ENCODE peak calls at places on chromosomes 1 and 21, in seven cellular contexts. S is brain microvascular endothelial cell, E is IMR-90, V is heart right ventricle, A is adrenal gland, N is HFF-Myc, H is foreskin fibroblast. U is an unnamed sample.

GRCh38 chr21:37237764-37238163 is 29.4 kb downstream of the VPS26C start:
- DNase-seq in S (no peak), E (no peak), V (no peak), A (no peak), N (no peak), H (no peak), U (no peak)

GRCh38 chr1:243539636-243540035 is 283.8 kb downstream of the SDCCAG8 start:
- DNase-seq in S (no peak), E (peak), V (no peak), A (no peak), N (no peak), H (no peak), U (no peak)

GRCh38 chr1:116724765-116725375 is 29.4 kb upstream of the CD2 start:
- DNase-seq in S (peak), E (peak), V (peak), A (peak), N (peak), H (peak), U (peak)

GRCh38 chr1:39684313-39684664 is 6.9 kb downstream of the HPCAL4 start:
- DNase-seq in S (no peak), E (no peak), V (no peak), A (no peak), N (no peak), H (no peak), U (no peak)

GRCh38 chr1:118827207-118827606 is 160.9 kb downstream of the TBX15 start:
- DNase-seq in S (no peak), E (no peak), V (no peak), A (no peak), N (no peak), H (no peak), U (no peak)

GRCh38 chr1:27656157-27656893 is 15.7 kb downstream of the IFI6 start:
- DNase-seq in S (peak), E (peak), V (peak), A (peak), N (no peak), H (peak), U (no peak)

GRCh38 chr1:227937031-227937430 is 10.7 kb downstream of the WNT9A start:
- DNase-seq in S (no peak), E (no peak), V (no peak), A (no peak), N (no peak), H (no peak), U (no peak)

GRCh38 chr1:204758601-204759000 is 73.1 kb upstream of the LRRN2 start:
- DNase-seq in S (no peak), E (no peak), V (no peak), A (no peak), N (no peak), H (no peak), U (no peak)

GRCh38 chr1:44707959-44708831 is 22.8 kb downstream of the RNU5D-1 start:
- DNase-seq in S (peak), E (peak), V (peak), A (peak), N (peak), H (peak), U (no peak)

GRCh38 chr1:66335859-66336640 is 197.9 kb upstream of the SGIP1 start:
- DNase-seq in S (peak), E (peak), V (peak), A (peak), N (no peak), H (peak), U (peak)

GRCh38 chr21:39188521-39189139 is 5.4 kb upstream of the PSMG1 start:
- DNase-seq in S (no peak), E (no peak), V (no peak), A (no peak), N (no peak), H (no peak), U (no peak)

GRCh38 chr1:40757084-40757483 is 26.5 kb upstream of the KCNQ4 start:
- DNase-seq in S (no peak), E (no peak), V (no peak), A (no peak), N (no peak), H (no peak), U (no peak)

GRCh38 chr21:37982496-37983318 is 66.5 kb upstream of the KCNJ6 start:
- DNase-seq in S (no peak), E (no peak), V (no peak), A (no peak), N (no peak), H (no peak), U (no peak)

GRCh38 chr1:222829868-222830267 is 15.0 kb downstream of the DISP1 start:
- DNase-seq in S (no peak), E (peak), V (no peak), A (no peak), N (peak), H (peak), U (no peak)

GRCh38 chr1:240692339-240692705 is 80.4 kb upstream of the GREM2 start:
- DNase-seq in S (no peak), E (no peak), V (no peak), A (no peak), N (no peak), H (no peak), U (no peak)

GRCh38 chr1:242524571-242525359 is at the start of gene PLD5:
- DNase-seq in S (no peak), E (no peak), V (no peak), A (no peak), N (no peak), H (no peak), U (no peak)

GRCh38 chr21:33844104-33844889 is 71.3 kb downstream of the ATP5PO start:
- DNase-seq in S (no peak), E (no peak), V (peak), A (peak), N (peak), H (peak), U (no peak)

GRCh38 chr1:156859523-156860112 is 701 bp upstream of the INSRR start:
- DNase-seq in S (no peak), E (no peak), V (peak), A (no peak), N (no peak), H (no peak), U (no peak)

GRCh38 chr1:187264995-187265602 is 436.4 kb downstream of the PLA2G4A start:
- DNase-seq in S (peak), E (peak), V (no peak), A (peak), N (no peak), H (peak), U (no peak)

GRCh38 chr1:53390261-53390660 is 62.4 kb upstream of the LRP8 start:
- DNase-seq in S (no peak), E (no peak), V (peak), A (peak), N (no peak), H (no peak), U (no peak)

GRCh38 chr21:45418301-45419071 is 13.5 kb downstream of the COL18A1 start:
- DNase-seq in S (no peak), E (no peak), V (no peak), A (peak), N (no peak), H (no peak), U (no peak)

GRCh38 chr1:48470506-48470905 is 1.5 kb downstream of the SPATA6 start:
- DNase-seq in S (no peak), E (no peak), V (peak), A (peak), N (no peak), H (no peak), U (no peak)

GRCh38 chr1:66690666-66691381 is 61.4 kb upstream of the DYNLT5 start:
- DNase-seq in S (no peak), E (no peak), V (no peak), A (no peak), N (no peak), H (no peak), U (no peak)

GRCh38 chr1:109198043-109198695 is 15.5 kb upstream of the SARS1 start:
- DNase-seq in S (peak), E (peak), V (peak), A (peak), N (peak), H (peak), U (no peak)

GRCh38 chr1:109204484-109204883 is 9.2 kb upstream of the SARS1 start:
- DNase-seq in S (no peak), E (no peak), V (no peak), A (no peak), N (no peak), H (no peak), U (no peak)

GRCh38 chr1:109198745-109199144 is 15.0 kb upstream of the SARS1 start:
- DNase-seq in S (peak), E (peak), V (no peak), A (no peak), N (no peak), H (no peak), U (no peak)

GRCh38 chr1:109199710-109200109 is 14.0 kb upstream of the SARS1 start:
- DNase-seq in S (no peak), E (no peak), V (no peak), A (no peak), N (no peak), H (no peak), U (no peak)

DNA sequence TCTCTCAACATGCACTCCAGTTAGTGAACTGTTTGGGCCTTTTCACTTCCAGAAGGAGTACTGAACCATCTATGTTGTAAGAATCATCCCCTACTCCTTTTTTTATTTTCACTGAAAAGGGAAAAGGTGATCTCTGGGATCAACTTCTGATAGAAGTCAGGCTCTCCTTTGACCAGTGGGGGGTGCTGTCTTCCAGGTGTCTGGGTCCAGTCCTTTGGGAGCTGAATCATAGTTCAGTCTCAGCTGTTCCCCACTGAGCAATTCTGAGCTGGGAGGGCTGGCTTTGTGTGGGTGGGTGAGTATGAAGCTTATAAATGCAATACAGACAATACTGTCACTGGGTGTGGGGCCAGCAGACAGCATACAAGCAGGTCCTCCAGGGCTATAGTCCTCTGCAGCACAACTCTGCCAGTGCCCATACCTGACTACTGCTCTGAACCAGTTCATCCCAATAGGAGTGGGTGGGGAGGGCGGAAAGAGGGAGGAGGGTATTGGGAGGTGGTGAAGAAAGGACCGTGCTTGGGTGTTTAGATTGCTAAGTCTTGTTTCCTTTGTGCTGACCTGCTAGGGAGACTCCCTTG is 12.5 kb upstream of the SARS1 start:
- DNase-seq in S (peak), E (peak), V (no peak), A (peak), N (peak), H (peak), U (no peak)
- TF ChIP-seq CTCF in S (peak), E (peak), V (peak), A (peak), N (peak), H (peak), U (no peak)

DNA sequence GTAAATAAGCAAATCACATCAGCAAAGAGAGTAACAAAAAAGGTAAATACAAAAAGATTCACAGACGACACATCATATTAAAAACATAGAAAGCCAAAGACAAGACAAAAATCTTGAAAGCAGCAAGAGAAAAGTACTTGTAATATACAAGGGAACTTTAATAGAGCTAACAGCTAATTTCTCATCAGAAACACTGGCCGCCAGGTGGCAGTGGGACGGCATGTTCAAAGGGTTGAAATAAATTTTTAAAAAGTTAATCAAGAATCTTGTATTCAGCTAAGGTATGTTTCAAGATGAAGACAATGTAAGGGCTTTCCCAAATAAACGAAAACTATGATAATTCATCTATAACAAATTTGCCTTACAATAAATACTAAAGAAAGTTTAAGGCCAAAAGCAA is 358.1 kb downstream of the LRRIQ3 start:
- DNase-seq in S (peak), E (no peak), V (no peak), A (no peak), N (no peak), H (no peak), U (no peak)
- TF ChIP-seq CTCF in S (peak), E (peak), V (no peak), A (no peak), N (peak), H (peak), U (no peak)

DNA sequence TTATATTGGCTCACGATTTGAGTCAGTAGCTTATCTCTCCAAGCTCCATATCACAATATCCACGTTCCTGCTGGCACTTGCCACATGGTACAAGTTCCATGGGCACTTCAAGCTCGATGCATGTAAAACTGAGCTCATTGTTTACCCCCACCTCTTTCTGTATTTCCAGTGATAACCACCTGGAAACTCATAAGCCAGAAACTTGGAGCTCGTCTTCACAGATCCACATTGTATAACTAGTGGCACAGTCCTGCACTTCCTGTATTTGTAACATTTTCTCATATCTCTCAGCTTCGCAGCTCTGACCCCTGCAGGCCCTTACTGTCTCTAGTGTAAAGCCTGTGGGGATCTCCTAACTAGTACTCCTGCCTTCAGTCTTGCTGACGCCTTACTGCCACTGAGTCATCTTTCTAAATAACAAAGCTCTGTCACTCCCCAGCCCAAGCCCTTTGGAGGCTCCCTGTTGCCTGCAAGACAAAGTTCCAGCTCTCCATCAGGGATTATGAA is 6.5 kb upstream of the C2CD4D start:
- DNase-seq in S (peak), E (peak), V (no peak), A (no peak), N (no peak), H (no peak), U (no peak)
- TF ChIP-seq CTCF in S (peak), E (peak), V (no peak), A (no peak), N (no peak), H (no peak), U (no peak)

GRCh38 chr1:99956755-99957154 is 13.0 kb upstream of the SLC35A3 start:
- DNase-seq in S (peak), E (peak), V (no peak), A (no peak), N (no peak), H (peak), U (no peak)
- TF ChIP-seq CTCF in S (no peak), E (no peak), V (no peak), A (no peak), N (no peak), H (peak), U (no peak)

U was measured in CD4-positive, alpha-beta T cell.